ENCODE peak calls at places on chromosomes 12 and 14, in six cellular contexts. H is neuronal stem cell, Y is vagina, D is trophoblast cell, E is pancreas, W is PC-9. T is an unnamed sample.

GRCh38 chr14:53615254-53615653 is 341.4 kb downstream of the BMP4 start:
- DNase-seq in D (no peak), Y (no peak), W (no peak), E (no peak), H (no peak), T (no peak)

GRCh38 chr14:103510311-103511021 is 12.2 kb downstream of the CKB start:
- DNase-seq in D (no peak), W (no peak), H (no peak), E (no peak), Y (no peak), T (peak; percentile 59)

GRCh38 chr12:47935196-47935595 is 28.2 kb upstream of the TMEM106C start:
- DNase-seq in Y (no peak), D (no peak), E (no peak), H (no peak), W (no peak), T (no peak)

GRCh38 chr12:16346931-16347330 is 514 bp upstream of the MGST1 start:
- DNase-seq in E (no peak), H (no peak), D (no peak), W (peak; percentile 29), Y (no peak), T (no peak)

GRCh38 chr14:34650786-34651584 is 21.0 kb upstream of the SNX6 start:
- DNase-seq in Y (no peak), W (peak; percentile 88), E (no peak), D (peak; percentile 91), H (no peak), T (no peak)

GRCh38 chr12:124694846-124695497 is 127.6 kb upstream of the NCOR2 start:
- DNase-seq in E (no peak), D (peak; percentile 95), Y (no peak), H (no peak), W (peak; percentile 79), T (no peak)

GRCh38 chr12:132806857-132807256 is 21.8 kb downstream of the GOLGA3 start:
- DNase-seq in H (no peak), D (no peak), W (no peak), Y (no peak), E (no peak), T (no peak)

GRCh38 chr14:32010561-32011188 is 66.4 kb upstream of the ARHGAP5 start:
- DNase-seq in E (no peak), W (peak; percentile 93), D (peak; percentile 90), H (no peak), Y (no peak), T (no peak)

GRCh38 chr12:48023386-48023785 is 19.1 kb upstream of the COL2A1 start:
- DNase-seq in W (no peak), H (peak; percentile 50), D (no peak), E (no peak), Y (no peak), T (no peak)

GRCh38 chr14:72518809-72519377 is 375.0 kb downstream of the DPF3 start:
- DNase-seq in H (no peak), D (no peak), E (no peak), Y (no peak), W (no peak), T (no peak)

GRCh38 chr14:31926123-31926522 is 151.0 kb upstream of the ARHGAP5 start:
- DNase-seq in E (no peak), Y (no peak), H (no peak), W (peak; percentile 37), D (peak; percentile 76), T (no peak)

GRCh38 chr12:49357099-49357678 is 10.1 kb upstream of the SPATS2 start:
- DNase-seq in H (no peak), E (no peak), Y (no peak), W (peak; percentile 57), D (peak; percentile 73), T (no peak)

GRCh38 chr14:64109821-64110554 is 184.2 kb downstream of the ESR2 start:
- DNase-seq in H (no peak), D (peak; percentile 96), Y (no peak), E (no peak), W (peak; percentile 78), T (no peak)

GRCh38 chr14:59278111-59278510 is 89.6 kb downstream of the DAAM1 start:
- DNase-seq in H (no peak), Y (no peak), W (peak; percentile 88), D (peak; percentile 92), E (no peak), T (no peak)

GRCh38 chr14:52018252-52018651 is 28.9 kb downstream of the RTRAF start:
- DNase-seq in H (no peak), Y (no peak), D (no peak), E (no peak), W (no peak), T (no peak)

GRCh38 chr14:104826197-104826857 is 25.4 kb downstream of the ZBTB42 start:
- DNase-seq in D (peak; percentile 81), H (peak; percentile 86), W (peak; percentile 56), Y (no peak), E (peak; percentile 86), T (peak; percentile 96)

GRCh38 chr12:85244561-85244960 is 35.5 kb upstream of the ALX1 start:
- DNase-seq in D (no peak), Y (no peak), E (no peak), W (no peak), H (no peak), T (no peak)

GRCh38 chr12:15599266-15600037 is 189.7 kb downstream of the EPS8 start:
- DNase-seq in D (no peak), Y (no peak), E (no peak), W (no peak), H (no peak), T (no peak)

GRCh38 chr14:88364710-88365413 is 20.6 kb upstream of the SPATA7 start:
- DNase-seq in E (no peak), D (peak; percentile 70), Y (no peak), H (peak; percentile 58), W (no peak), T (no peak)

GRCh38 chr12:101616027-101616494 is 21.3 kb downstream of the MYBPC1 start:
- DNase-seq in Y (no peak), H (no peak), D (peak; percentile 46), W (peak; percentile 72), E (no peak), T (no peak)

GRCh38 chr12:58479403-58479802 is 440.9 kb downstream of the LRIG3 start:
- DNase-seq in W (no peak), D (no peak), H (no peak), E (no peak), Y (no peak), T (no peak)

GRCh38 chr12:52186135-52186840 is 5.5 kb downstream of the KRT80 start:
- DNase-seq in H (no peak), D (peak; percentile 58), Y (no peak), E (no peak), W (peak; percentile 94), T (no peak)

GRCh38 chr12:117294206-117294605 is 67.2 kb downstream of the NOS1 start:
- DNase-seq in D (no peak), W (no peak), E (no peak), H (no peak), Y (no peak), T (no peak)

GRCh38 chr14:70808402-70809237 is 693 bp downstream of the MAP3K9 start:
- DNase-seq in E (peak; percentile 25), D (peak; percentile 78), Y (no peak), W (no peak), H (peak; percentile 51), T (peak; percentile 75)

GRCh38 chr12:124159655-124160054 is 135.2 kb upstream of the RFLNA start:
- DNase-seq in Y (no peak), E (no peak), H (no peak), W (no peak), D (no peak), T (no peak)

GRCh38 chr12:102120886-102121285 is 903 bp downstream of the PARPBP start:
- DNase-seq in Y (no peak), W (peak; percentile 58), D (no peak), E (no peak), H (no peak), T (no peak)

DNA sequence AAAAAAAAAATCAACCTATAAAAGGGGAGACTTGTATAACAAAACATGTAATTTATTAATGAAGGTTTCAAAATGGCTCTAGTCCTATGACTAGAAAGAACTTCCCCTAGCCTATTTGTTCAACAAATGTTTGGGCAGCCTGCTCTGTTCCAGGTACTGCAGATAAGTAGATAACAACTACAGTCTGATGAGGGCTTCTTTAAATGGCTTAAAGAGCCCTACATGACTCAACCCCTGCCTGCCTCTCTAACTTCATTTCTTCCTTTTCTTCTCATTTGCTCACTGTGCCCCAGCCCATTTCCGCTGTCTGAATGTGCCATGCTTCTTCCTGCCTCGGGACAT is 21.5 kb downstream of the ALDH6A1 start:
- DNase-seq in H (no peak), W (peak; percentile 87), E (no peak), Y (no peak), D (peak; percentile 83), T (no peak)
- H3K27ac ChIP-seq in H (no peak overlapping the region), W (peak overlapping the region; percentile 75), E (no peak overlapping the region), Y (no peak overlapping the region), D (no peak overlapping the region), T (no peak overlapping the region)

GRCh38 chr12:109130755-109131521 is 14.6 kb downstream of the ACACB start:
- DNase-seq in W (no peak), Y (no peak), E (peak; percentile 71), H (no peak), D (no peak), T (no peak)
- H3K4me3 ChIP-seq in W (no peak overlapping the region), Y (no peak overlapping the region), E (peak overlapping the region; percentile 26), H (no peak overlapping the region), D (no peak overlapping the region), T (no peak overlapping the region)

DNA sequence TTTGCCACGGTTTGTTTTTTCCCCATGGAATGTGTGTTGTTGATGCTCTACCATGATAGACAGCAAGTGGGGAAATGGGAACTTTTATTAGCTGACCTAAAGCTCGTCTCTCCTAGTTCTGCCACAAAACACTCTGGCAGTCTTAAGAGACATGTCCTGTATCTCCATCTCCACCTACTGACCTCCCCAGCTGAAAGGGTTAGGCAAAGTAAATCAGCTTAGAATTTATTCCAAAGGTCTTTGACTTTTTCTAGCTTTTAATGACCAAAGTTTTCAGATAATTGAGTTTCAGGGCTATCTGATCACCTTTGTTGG is 9.4 kb upstream of the ADIPOR2 start:
- DNase-seq in E (no peak), H (no peak), D (no peak), W (no peak), Y (no peak), T (no peak)
- H3K27ac ChIP-seq in E (no peak overlapping the region), H (no peak overlapping the region), D (no peak overlapping the region), W (no peak overlapping the region), Y (no peak overlapping the region), T (no peak overlapping the region)

GRCh38 chr12:19203013-19203412 is 73.5 kb downstream of the PLEKHA5 start:
- DNase-seq in E (no peak), H (no peak), W (no peak), D (peak; percentile 21), Y (no peak), T (no peak)

GRCh38 chr12:19208456-19208855 is 78.9 kb downstream of the PLEKHA5 start:
- DNase-seq in E (no peak), H (no peak), W (no peak), D (no peak), Y (no peak), T (no peak)

GRCh38 chr12:19203539-19204506 is 74.3 kb downstream of the PLEKHA5 start:
- DNase-seq in W (no peak), D (no peak), E (no peak), H (no peak), Y (no peak), T (no peak)

GRCh38 chr12:19206493-19207077 is 77.1 kb downstream of the PLEKHA5 start:
- DNase-seq in H (no peak), E (no peak), D (no peak), Y (no peak), W (no peak), T (no peak)

DNA sequence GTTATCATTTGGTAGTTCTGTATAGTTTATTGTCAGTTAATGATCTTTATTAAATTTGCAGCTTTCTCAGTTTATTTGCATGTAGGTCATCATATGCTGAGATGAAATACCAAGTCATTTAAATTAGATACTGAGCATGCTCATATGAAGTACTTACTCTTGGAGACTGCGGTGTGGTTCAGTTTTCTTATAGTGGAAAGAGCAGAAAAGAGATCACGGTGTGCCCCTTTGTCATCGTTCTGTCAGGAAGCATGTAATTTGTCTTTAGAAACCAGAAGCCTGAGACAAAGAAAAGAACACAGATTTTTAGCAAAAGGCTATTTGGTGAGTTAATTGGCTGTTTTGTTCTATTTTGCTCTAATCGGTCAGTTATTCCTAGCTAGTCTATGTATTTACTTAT is 75.6 kb downstream of the PLEKHA5 start:
- DNase-seq in D (no peak), E (no peak), W (no peak), H (peak; percentile 38), Y (no peak), T (no peak)
- H3K4me3 ChIP-seq in D (no peak overlapping the region), E (no peak overlapping the region), W (no peak overlapping the region), H (no peak overlapping the region), Y (no peak overlapping the region), T (no peak overlapping the region)